ENCODE peak calls at places on chromosomes 6 and 20, in five cellular contexts. T is NCI-H2081, A is ELR, G is activated T-helper 1 cell treated with Interleukin-2 at 50 U/mL for 16 hours, U is IMR-90. L is an unnamed sample.

GRCh38 chr6:123771126-123771525 is 32.5 kb upstream of the NKAIN2 start:
- DNase-seq in U (no peak), A (no peak), G (no peak), T (no peak), L (no peak)

GRCh38 chr6:53929340-53930120 is 134.7 kb downstream of the LRRC1 start:
- DNase-seq in A (no peak), G (no peak), T (no peak), U (no peak), L (no peak)

GRCh38 chr6:56849876-56850275 is 105.0 kb upstream of the BEND6 start:
- DNase-seq in A (peak; percentile 93), T (no peak), U (peak; percentile 81), G (no peak), L (no peak)

GRCh38 chr6:25447570-25447929 is 168.4 kb downstream of the CARMIL1 start:
- DNase-seq in G (no peak), U (no peak), A (no peak), T (no peak), L (no peak)

GRCh38 chr6:53811082-53811481 is 16.3 kb downstream of the LRRC1 start:
- DNase-seq in U (no peak), G (no peak), T (peak; percentile 77), A (no peak), L (no peak)

GRCh38 chr20:63224272-63225081 is 8.5 kb upstream of the YTHDF1 start:
- DNase-seq in T (peak; percentile 39), G (no peak), U (peak; percentile 44), A (peak; percentile 65), L (no peak)

GRCh38 chr6:114084327-114084890 is 113.5 kb upstream of the HDAC2 start:
- DNase-seq in U (no peak), G (no peak), A (no peak), T (no peak), L (no peak)

GRCh38 chr20:54223751-54224150 is 15.9 kb downstream of the PFDN4 start:
- DNase-seq in G (no peak), T (no peak), U (no peak), A (no peak), L (no peak)

GRCh38 chr20:60962367-60963045 is 289.6 kb upstream of the CDH4 start:
- DNase-seq in A (no peak), G (no peak), U (no peak), T (no peak), L (no peak)

GRCh38 chr6:170011233-170012142 is 260.1 kb downstream of the ERMARD start:
- DNase-seq in U (no peak), G (no peak), T (no peak), A (no peak), L (no peak)

GRCh38 chr6:72826033-72826432 is 204.2 kb downstream of the KCNQ5 start:
- DNase-seq in T (no peak), G (no peak), A (peak; percentile 90), U (peak; percentile 77), L (no peak)

GRCh38 chr6:23505021-23505420 is 621.0 kb upstream of the NRSN1 start:
- DNase-seq in A (no peak), G (no peak), U (peak; percentile 77), T (no peak), L (no peak)

GRCh38 chr6:151149788-151150187 is 90.0 kb upstream of the AKAP12 start:
- DNase-seq in T (no peak), A (no peak), G (no peak), U (no peak), L (no peak)

GRCh38 chr20:45450097-45450818 is 19.3 kb upstream of the WFDC2 start:
- DNase-seq in T (peak; percentile 44), G (no peak), A (peak; percentile 72), U (peak; percentile 51), L (no peak)

GRCh38 chr20:46151936-46152335 is 33.8 kb downstream of the CD40 start:
- DNase-seq in T (no peak), A (peak; percentile 14), U (no peak), G (no peak), L (no peak)

GRCh38 chr6:159852877-159853276 is 37.9 kb upstream of the MAS1 start:
- DNase-seq in U (no peak), A (peak; percentile 30), G (no peak), T (no peak), L (no peak)

GRCh38 chr20:50284811-50285375 is 94.3 kb downstream of the CEBPB start:
- DNase-seq in U (no peak), T (no peak), A (peak; percentile 44), G (no peak), L (no peak)

GRCh38 chr6:28838289-28838633 is 85.5 kb downstream of the TRIM27 start:
- DNase-seq in A (peak; percentile 70), G (peak; percentile 34), T (peak; percentile 57), U (peak; percentile 70), L (peak; percentile 67)

GRCh38 chr20:36975085-36975829 is 23.7 kb upstream of the SAMHD1 start:
- DNase-seq in G (peak; percentile 51), T (no peak), U (no peak), A (no peak), L (peak; percentile 48)

GRCh38 chr6:119476024-119476423 is 126.5 kb upstream of the MAN1A1 start:
- DNase-seq in G (no peak), A (no peak), T (no peak), U (no peak), L (no peak)

GRCh38 chr6:138944412-138944811 is 43.6 kb downstream of the REPS1 start:
- DNase-seq in U (peak; percentile 83), A (peak; percentile 70), G (no peak), T (no peak), L (no peak)

GRCh38 chr20:18258126-18258860 is 30.0 kb upstream of the ZNF133 start:
- DNase-seq in T (no peak), A (peak; percentile 17), U (no peak), G (no peak), L (no peak)

GRCh38 chr6:35096129-35096852 is 44.8 kb downstream of the TCP11 start:
- DNase-seq in T (peak; percentile 43), A (peak; percentile 83), U (peak; percentile 81), G (no peak), L (no peak)

GRCh38 chr20:40467014-40467413 is 222.0 kb downstream of the MAFB start:
- DNase-seq in A (no peak), T (no peak), G (no peak), U (no peak), L (no peak)

GRCh38 chr6:170135041-170135440 is 155.8 kb downstream of the DLL1 start:
- DNase-seq in T (no peak), U (no peak), G (no peak), A (no peak), L (no peak)

GRCh38 chr6:112626468-112627082 is 279.4 kb downstream of the RFPL4B start:
- DNase-seq in U (peak; percentile 82), A (peak; percentile 68), G (no peak), T (no peak), L (no peak)